ENCODE peak calls at places on chromosomes 3 and 15, in seven cellular contexts. One of them, this sample, is unnamed.

GRCh38 chr3:114746502-114746901 is 400.6 kb downstream of the ZBTB20 start:
- DNase-seq in GM10248: no peak
- DNase-seq in AG09319: no peak
- DNase-seq in fibroblast of pulmonary artery: no peak
- DNase-seq in tibial artery: no peak
- DNase-seq in AG09309: no peak
- DNase-seq in choroid plexus epithelial cell: no peak
- DNase-seq in this sample: peak; percentile 4

GRCh38 chr3:138944842-138945645 is 1.9 kb downstream of the FOXL2 start:
- DNase-seq in GM10248: no peak
- DNase-seq in AG09319: no peak
- DNase-seq in fibroblast of pulmonary artery: no peak
- DNase-seq in tibial artery: no peak
- DNase-seq in AG09309: no peak
- DNase-seq in choroid plexus epithelial cell: no peak
- DNase-seq in this sample: no peak

GRCh38 chr3:66604476-66604875 is 103.7 kb upstream of the LRIG1 start:
- DNase-seq in GM10248: no peak
- DNase-seq in AG09319: no peak
- DNase-seq in fibroblast of pulmonary artery: no peak
- DNase-seq in tibial artery: no peak
- DNase-seq in AG09309: no peak
- DNase-seq in choroid plexus epithelial cell: no peak
- DNase-seq in this sample: no peak

GRCh38 chr3:179297971-179298725 is 24.7 kb upstream of the ZNF639 start:
- DNase-seq in GM10248: no peak
- DNase-seq in AG09319: no peak
- DNase-seq in fibroblast of pulmonary artery: peak; percentile 66
- DNase-seq in tibial artery: no peak
- DNase-seq in AG09309: no peak
- DNase-seq in choroid plexus epithelial cell: peak; percentile 64
- DNase-seq in this sample: no peak

GRCh38 chr3:150407051-150407817 is 864 bp upstream of the TSC22D2 start:
- DNase-seq in GM10248: no peak
- DNase-seq in AG09319: no peak
- DNase-seq in fibroblast of pulmonary artery: peak; percentile 57
- DNase-seq in tibial artery: no peak
- DNase-seq in AG09309: no peak
- DNase-seq in choroid plexus epithelial cell: no peak
- DNase-seq in this sample: no peak

GRCh38 chr3:71208273-71209095 is 375.0 kb downstream of the FOXP1 start:
- DNase-seq in GM10248: no peak
- DNase-seq in AG09319: no peak
- DNase-seq in fibroblast of pulmonary artery: peak; percentile 22
- DNase-seq in tibial artery: no peak
- DNase-seq in AG09309: no peak
- DNase-seq in choroid plexus epithelial cell: peak; percentile 65
- DNase-seq in this sample: no peak

GRCh38 chr3:66376568-66376967 is 124.3 kb downstream of the LRIG1 start:
- DNase-seq in GM10248: no peak
- DNase-seq in AG09319: no peak
- DNase-seq in fibroblast of pulmonary artery: peak; percentile 90
- DNase-seq in tibial artery: no peak
- DNase-seq in AG09309: peak; percentile 39
- DNase-seq in choroid plexus epithelial cell: peak; percentile 96
- DNase-seq in this sample: no peak

GRCh38 chr3:57670543-57670942 is 22.3 kb downstream of the DENND6A start:
- DNase-seq in GM10248: no peak
- DNase-seq in AG09319: no peak
- DNase-seq in fibroblast of pulmonary artery: no peak
- DNase-seq in tibial artery: no peak
- DNase-seq in AG09309: no peak
- DNase-seq in choroid plexus epithelial cell: no peak
- DNase-seq in this sample: no peak

GRCh38 chr3:15325228-15325627 is 7.2 kb downstream of the SH3BP5 start:
- DNase-seq in GM10248: no peak
- DNase-seq in AG09319: no peak
- DNase-seq in fibroblast of pulmonary artery: peak; percentile 81
- DNase-seq in tibial artery: no peak
- DNase-seq in AG09309: peak; percentile 35
- DNase-seq in choroid plexus epithelial cell: peak; percentile 76
- DNase-seq in this sample: no peak

GRCh38 chr3:15367059-15367458 is 34.7 kb upstream of the SH3BP5 start:
- DNase-seq in GM10248: no peak
- DNase-seq in AG09319: no peak
- DNase-seq in fibroblast of pulmonary artery: peak; percentile 54
- DNase-seq in tibial artery: no peak
- DNase-seq in AG09309: no peak
- DNase-seq in choroid plexus epithelial cell: peak; percentile 74
- DNase-seq in this sample: no peak

GRCh38 chr3:100900671-100901070 is 92.5 kb downstream of the ABI3BP start:
- DNase-seq in GM10248: no peak
- DNase-seq in AG09319: no peak
- DNase-seq in fibroblast of pulmonary artery: peak; percentile 40
- DNase-seq in tibial artery: no peak
- DNase-seq in AG09309: no peak
- DNase-seq in choroid plexus epithelial cell: peak; percentile 47
- DNase-seq in this sample: no peak

GRCh38 chr3:120559228-120560061 is 36.7 kb upstream of the NDUFB4 start:
- DNase-seq in GM10248: no peak
- DNase-seq in AG09319: no peak
- DNase-seq in fibroblast of pulmonary artery: peak; percentile 70
- DNase-seq in tibial artery: peak; percentile 73
- DNase-seq in AG09309: peak; percentile 13
- DNase-seq in choroid plexus epithelial cell: peak; percentile 37
- DNase-seq in this sample: no peak

GRCh38 chr15:80202641-80203360 is 49.2 kb downstream of the CTXND1 start:
- DNase-seq in GM10248: no peak
- DNase-seq in AG09319: no peak
- DNase-seq in fibroblast of pulmonary artery: no peak
- DNase-seq in tibial artery: no peak
- DNase-seq in AG09309: no peak
- DNase-seq in choroid plexus epithelial cell: no peak
- DNase-seq in this sample: no peak

GRCh38 chr3:43413676-43414368 is 127.5 kb downstream of the SNRK start:
- DNase-seq in GM10248: no peak
- DNase-seq in AG09319: no peak
- DNase-seq in fibroblast of pulmonary artery: peak; percentile 29
- DNase-seq in tibial artery: no peak
- DNase-seq in AG09309: no peak
- DNase-seq in choroid plexus epithelial cell: no peak
- DNase-seq in this sample: no peak

GRCh38 chr3:122793568-122794416 is at the start of gene HSPBAP1:
- DNase-seq in GM10248: peak; percentile 92
- DNase-seq in AG09319: peak; percentile 71
- DNase-seq in fibroblast of pulmonary artery: peak; percentile 93
- DNase-seq in tibial artery: peak; percentile 96
- DNase-seq in AG09309: peak; percentile 65
- DNase-seq in choroid plexus epithelial cell: peak; percentile 96
- DNase-seq in this sample: peak; percentile 93

GRCh38 chr15:42640103-42640502 is 64.7 kb downstream of the STARD9 start:
- DNase-seq in GM10248: no peak
- DNase-seq in AG09319: no peak
- DNase-seq in fibroblast of pulmonary artery: peak; percentile 10
- DNase-seq in tibial artery: no peak
- DNase-seq in AG09309: no peak
- DNase-seq in choroid plexus epithelial cell: no peak
- DNase-seq in this sample: no peak

GRCh38 chr3:143895805-143896204 is 47.5 kb upstream of the SLC9A9 start:
- DNase-seq in GM10248: peak; percentile 28
- DNase-seq in AG09319: no peak
- DNase-seq in fibroblast of pulmonary artery: peak; percentile 44
- DNase-seq in tibial artery: no peak
- DNase-seq in AG09309: no peak
- DNase-seq in choroid plexus epithelial cell: peak; percentile 50
- DNase-seq in this sample: no peak
- TF ChIP-seq CTCF in GM10248: no peak
- TF ChIP-seq CTCF in AG09319: peak; percentile 21
- TF ChIP-seq CTCF in fibroblast of pulmonary artery: peak; percentile 21
- TF ChIP-seq CTCF in tibial artery: peak; percentile 7
- TF ChIP-seq CTCF in AG09309: peak; percentile 29
- TF ChIP-seq CTCF in choroid plexus epithelial cell: peak; percentile 38
- TF ChIP-seq CTCF in this sample: no peak

DNA sequence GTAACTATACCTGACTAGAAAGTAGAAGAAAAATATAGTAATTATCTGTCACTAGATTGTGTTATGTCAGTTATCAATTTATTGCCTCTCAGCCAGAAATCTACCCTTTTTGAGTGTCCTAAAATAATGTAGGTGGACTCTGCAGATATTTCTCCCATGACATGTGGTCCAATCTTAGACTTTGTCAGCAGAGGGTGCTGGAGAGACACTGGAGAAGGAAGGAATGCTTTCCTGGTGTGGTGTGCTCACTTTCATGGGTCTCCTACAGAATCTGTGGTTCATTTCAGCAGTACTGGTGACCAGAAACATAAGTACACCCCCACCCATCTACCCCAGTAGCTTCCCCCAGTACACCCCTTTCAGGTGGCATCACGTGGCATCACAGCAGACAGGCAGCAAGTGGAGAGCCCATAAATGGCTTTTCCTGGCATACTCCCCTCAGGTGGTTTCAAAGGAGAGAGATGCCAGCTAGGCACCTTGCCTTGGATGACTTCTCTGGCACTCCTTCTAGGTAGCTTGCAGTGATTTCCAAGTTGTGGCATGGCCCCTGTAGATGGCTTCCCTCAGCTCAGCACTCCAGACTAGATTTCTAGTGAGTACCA is 114.7 kb downstream of the GADL1 start:
- DNase-seq in GM10248: peak; percentile 14
- DNase-seq in AG09319: peak; percentile 1
- DNase-seq in fibroblast of pulmonary artery: peak; percentile 61
- DNase-seq in tibial artery: no peak
- DNase-seq in AG09309: no peak
- DNase-seq in choroid plexus epithelial cell: peak; percentile 61
- DNase-seq in this sample: peak; percentile 19
- TF ChIP-seq CTCF in GM10248: peak; percentile 23
- TF ChIP-seq CTCF in AG09319: peak; percentile 54
- TF ChIP-seq CTCF in fibroblast of pulmonary artery: peak; percentile 70
- TF ChIP-seq CTCF in tibial artery: peak; percentile 32
- TF ChIP-seq CTCF in AG09309: peak; percentile 51
- TF ChIP-seq CTCF in choroid plexus epithelial cell: peak; percentile 73
- TF ChIP-seq CTCF in this sample: no peak

GRCh38 chr3:55571216-55571813 is 84.2 kb upstream of the WNT5A start:
- DNase-seq in GM10248: no peak
- DNase-seq in AG09319: no peak
- DNase-seq in fibroblast of pulmonary artery: no peak
- DNase-seq in tibial artery: no peak
- DNase-seq in AG09309: no peak
- DNase-seq in choroid plexus epithelial cell: no peak
- DNase-seq in this sample: no peak

GRCh38 chr3:55570361-55570760 is 83.3 kb upstream of the WNT5A start:
- DNase-seq in GM10248: no peak
- DNase-seq in AG09319: no peak
- DNase-seq in fibroblast of pulmonary artery: peak; percentile 31
- DNase-seq in tibial artery: no peak
- DNase-seq in AG09309: no peak
- DNase-seq in choroid plexus epithelial cell: peak; percentile 53
- DNase-seq in this sample: no peak

GRCh38 chr3:55572816-55573215 is 85.7 kb upstream of the WNT5A start:
- DNase-seq in GM10248: no peak
- DNase-seq in AG09319: no peak
- DNase-seq in fibroblast of pulmonary artery: no peak
- DNase-seq in tibial artery: no peak
- DNase-seq in AG09309: no peak
- DNase-seq in choroid plexus epithelial cell: no peak
- DNase-seq in this sample: no peak

GRCh38 chr3:55574671-55575070 is 87.6 kb upstream of the WNT5A start:
- DNase-seq in GM10248: no peak
- DNase-seq in AG09319: no peak
- DNase-seq in fibroblast of pulmonary artery: no peak
- DNase-seq in tibial artery: no peak
- DNase-seq in AG09309: no peak
- DNase-seq in choroid plexus epithelial cell: no peak
- DNase-seq in this sample: no peak

DNA sequence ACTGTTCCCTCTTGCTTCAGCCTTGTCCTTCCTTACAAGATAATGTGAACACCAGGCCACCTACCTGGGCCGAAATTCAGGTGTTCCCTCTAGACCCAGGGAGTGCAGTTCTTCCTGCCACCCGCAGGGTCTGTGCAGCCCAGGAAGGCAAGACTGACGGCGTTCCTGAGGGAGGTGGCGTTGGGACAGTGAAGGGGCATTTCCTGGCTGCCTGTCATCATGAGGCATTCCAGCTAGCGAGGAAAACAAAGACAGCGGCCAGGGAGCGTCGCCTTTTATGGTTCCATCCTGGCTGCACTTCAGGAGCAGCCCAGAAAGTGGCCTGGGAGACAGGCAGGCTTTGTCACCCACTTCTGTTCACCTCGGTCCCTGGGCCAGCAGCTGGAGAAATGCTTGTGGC is 84.8 kb upstream of the WNT5A start:
- DNase-seq in GM10248: no peak
- DNase-seq in AG09319: no peak
- DNase-seq in fibroblast of pulmonary artery: peak; percentile 16
- DNase-seq in tibial artery: peak; percentile 65
- DNase-seq in AG09309: no peak
- DNase-seq in choroid plexus epithelial cell: no peak
- DNase-seq in this sample: no peak
- TF ChIP-seq CTCF in GM10248: no peak
- TF ChIP-seq CTCF in AG09319: no peak
- TF ChIP-seq CTCF in fibroblast of pulmonary artery: no peak
- TF ChIP-seq CTCF in tibial artery: peak; percentile 14
- TF ChIP-seq CTCF in AG09309: no peak
- TF ChIP-seq CTCF in choroid plexus epithelial cell: peak; percentile 15
- TF ChIP-seq CTCF in this sample: no peak

GRCh38 chr15:51226813-51227212 is 111.6 kb downstream of the CYP19A1 start:
- DNase-seq in GM10248: no peak
- DNase-seq in AG09319: no peak
- DNase-seq in fibroblast of pulmonary artery: no peak
- DNase-seq in tibial artery: no peak
- DNase-seq in AG09309: no peak
- DNase-seq in choroid plexus epithelial cell: no peak
- DNase-seq in this sample: no peak

GRCh38 chr15:51234181-51234927 is 104.0 kb downstream of the CYP19A1 start:
- DNase-seq in GM10248: peak; percentile 29
- DNase-seq in AG09319: no peak
- DNase-seq in fibroblast of pulmonary artery: no peak
- DNase-seq in tibial artery: no peak
- DNase-seq in AG09309: no peak
- DNase-seq in choroid plexus epithelial cell: peak; percentile 11
- DNase-seq in this sample: no peak

GRCh38 chr15:51227967-51228783 is 110.2 kb downstream of the CYP19A1 start:
- DNase-seq in GM10248: peak; percentile 72
- DNase-seq in AG09319: peak; percentile 81
- DNase-seq in fibroblast of pulmonary artery: peak; percentile 81
- DNase-seq in tibial artery: peak; percentile 78
- DNase-seq in AG09309: peak; percentile 79
- DNase-seq in choroid plexus epithelial cell: peak; percentile 82
- DNase-seq in this sample: peak; percentile 76

GRCh38 chr15:51232581-51232980 is 105.8 kb downstream of the CYP19A1 start:
- DNase-seq in GM10248: no peak
- DNase-seq in AG09319: no peak
- DNase-seq in fibroblast of pulmonary artery: no peak
- DNase-seq in tibial artery: no peak
- DNase-seq in AG09309: no peak
- DNase-seq in choroid plexus epithelial cell: peak; percentile 8
- DNase-seq in this sample: no peak

DNA sequence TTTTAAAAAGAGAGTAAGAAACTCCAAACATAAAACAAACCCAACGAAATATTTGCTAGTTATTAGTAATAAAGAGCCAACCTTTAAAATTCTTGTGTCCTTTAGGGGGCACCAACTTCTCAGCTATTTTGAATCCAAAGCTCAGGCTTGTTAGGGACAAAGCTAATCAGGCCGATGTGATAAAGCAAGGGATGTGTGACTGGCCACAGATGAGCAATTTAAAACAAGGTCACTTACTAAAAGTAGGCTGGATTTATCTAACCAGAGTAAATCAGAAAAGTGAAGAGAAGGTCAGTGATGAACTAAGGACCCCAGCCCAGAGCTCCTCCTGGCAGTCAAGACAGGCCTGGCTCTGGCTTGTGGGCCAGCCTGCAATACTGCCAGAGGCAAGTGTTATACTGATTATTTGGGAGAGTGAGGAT is 108.5 kb downstream of the CYP19A1 start:
- DNase-seq in GM10248: peak; percentile 33
- DNase-seq in AG09319: peak; percentile 44
- DNase-seq in fibroblast of pulmonary artery: peak; percentile 62
- DNase-seq in tibial artery: no peak
- DNase-seq in AG09309: no peak
- DNase-seq in choroid plexus epithelial cell: peak; percentile 66
- DNase-seq in this sample: peak; percentile 35
- TF ChIP-seq CTCF in GM10248: peak; percentile 44
- TF ChIP-seq CTCF in AG09319: peak; percentile 47
- TF ChIP-seq CTCF in fibroblast of pulmonary artery: peak; percentile 53
- TF ChIP-seq CTCF in tibial artery: peak; percentile 30
- TF ChIP-seq CTCF in AG09309: peak; percentile 47
- TF ChIP-seq CTCF in choroid plexus epithelial cell: peak; percentile 58
- TF ChIP-seq CTCF in this sample: peak; percentile 12

This sample was measured in GM20000.